ENCODE peak calls at places on chromosome 4, in seven cellular contexts. Q, B, I, V, C, D and G are unnamed samples.

GRCh38 chr4:147799986-147800555 is 68.2 kb downstream of the ARHGAP10 start:
- DNase-seq in Q (no peak), B (no peak), I (no peak), V (no peak), C (no peak), D (no peak), G (peak; percentile 66)

GRCh38 chr4:40912455-40913055 is 162.8 kb downstream of the NSUN7 start:
- DNase-seq in Q (no peak), B (no peak), I (peak; percentile 71), V (no peak), C (no peak), D (peak; percentile 76), G (peak; percentile 60)

GRCh38 chr4:110096406-110096805 is 102.0 kb downstream of the ELOVL6 start:
- DNase-seq in Q (no peak), B (no peak), I (no peak), V (no peak), C (no peak), D (no peak), G (no peak)

GRCh38 chr4:7206856-7207567 is 14.7 kb downstream of the SORCS2 start:
- DNase-seq in Q (peak; percentile 39), B (no peak), I (peak; percentile 90), V (peak; percentile 68), C (peak; percentile 60), D (no peak), G (peak; percentile 84)

GRCh38 chr4:147943159-147943638 is 211.3 kb downstream of the ARHGAP10 start:
- DNase-seq in Q (no peak), B (no peak), I (no peak), V (no peak), C (no peak), D (no peak), G (no peak)

GRCh38 chr4:105280338-105280809 is 133.7 kb downstream of the TET2 start:
- DNase-seq in Q (no peak), B (no peak), I (peak; percentile 97), V (no peak), C (no peak), D (no peak), G (peak; percentile 18)

GRCh38 chr4:1039493-1040343 is 28.3 kb downstream of the FGFRL1 start:
- DNase-seq in Q (no peak), B (no peak), I (peak; percentile 32), V (peak; percentile 39), C (no peak), D (peak; percentile 37), G (peak; percentile 56)

GRCh38 chr4:77043507-77044131 is 32.2 kb downstream of the CCNI start:
- DNase-seq in Q (no peak), B (no peak), I (peak; percentile 42), V (no peak), C (no peak), D (peak; percentile 90), G (peak; percentile 37)

GRCh38 chr4:3781193-3781886 is 15.2 kb downstream of the ADRA2C start:
- DNase-seq in Q (no peak), B (no peak), I (no peak), V (peak; percentile 71), C (no peak), D (no peak), G (no peak)

GRCh38 chr4:67019670-67020069 is 525.6 kb downstream of the CENPC start:
- DNase-seq in Q (no peak), B (no peak), I (no peak), V (no peak), C (no peak), D (no peak), G (peak; percentile 64)

GRCh38 chr4:139764686-139765085 is 99.1 kb downstream of the MGST2 start:
- DNase-seq in Q (no peak), B (no peak), I (no peak), V (no peak), C (no peak), D (no peak), G (no peak)

GRCh38 chr4:69831646-69832325 is 28.2 kb downstream of the SULT1E1 start:
- DNase-seq in Q (no peak), B (no peak), I (no peak), V (peak; percentile 8), C (no peak), D (peak; percentile 13), G (no peak)

GRCh38 chr4:80259012-80259411 is 7.5 kb upstream of the FGF5 start:
- DNase-seq in Q (no peak), B (no peak), I (no peak), V (no peak), C (no peak), D (no peak), G (no peak)

GRCh38 chr4:14729605-14730004 is 272.7 kb upstream of the CPEB2 start:
- DNase-seq in Q (no peak), B (no peak), I (no peak), V (no peak), C (no peak), D (no peak), G (no peak)

GRCh38 chr4:128006592-128006991 is 41.4 kb downstream of the ABHD18 start:
- DNase-seq in Q (no peak), B (no peak), I (peak; percentile 63), V (no peak), C (no peak), D (peak; percentile 36), G (peak; percentile 9)

GRCh38 chr4:55435136-55435535 is 39.4 kb downstream of the TMEM165 start:
- DNase-seq in Q (no peak), B (no peak), I (peak; percentile 48), V (peak; percentile 25), C (no peak), D (peak; percentile 75), G (peak; percentile 34)

GRCh38 chr4:107997001-107997788 is 7.5 kb downstream of the HADH start:
- DNase-seq in Q (no peak), B (no peak), I (peak; percentile 81), V (no peak), C (no peak), D (no peak), G (peak; percentile 98)

GRCh38 chr4:147626903-147627302 is 9.7 kb downstream of the TMEM184C start:
- DNase-seq in Q (no peak), B (no peak), I (no peak), V (peak; percentile 52), C (no peak), D (no peak), G (no peak)

GRCh38 chr4:25984796-25985195 is 70.8 kb downstream of the SMIM20 start:
- DNase-seq in Q (no peak), B (peak; percentile 19), I (no peak), V (no peak), C (no peak), D (no peak), G (no peak)

GRCh38 chr4:39587881-39588280 is 50.8 kb downstream of the SMIM14 start:
- DNase-seq in Q (no peak), B (peak; percentile 26), I (peak; percentile 90), V (no peak), C (no peak), D (no peak), G (peak; percentile 69)

GRCh38 chr4:24515698-24516097 is 68.7 kb downstream of the DHX15 start:
- DNase-seq in Q (no peak), B (no peak), I (no peak), V (peak; percentile 64), C (peak; percentile 58), D (peak; percentile 33), G (no peak)

GRCh38 chr4:24516926-24517325 is 67.4 kb downstream of the DHX15 start:
- DNase-seq in Q (no peak), B (no peak), I (no peak), V (no peak), C (no peak), D (no peak), G (no peak)

GRCh38 chr4:24519649-24520048 is 64.7 kb downstream of the DHX15 start:
- DNase-seq in Q (no peak), B (no peak), I (peak; percentile 47), V (peak; percentile 79), C (no peak), D (peak; percentile 15), G (peak; percentile 40)

GRCh38 chr4:24514808-24515207 is 69.5 kb downstream of the DHX15 start:
- DNase-seq in Q (no peak), B (no peak), I (no peak), V (peak; percentile 57), C (no peak), D (peak; percentile 10), G (no peak)

GRCh38 chr4:24517676-24518075 is 66.7 kb downstream of the DHX15 start:
- DNase-seq in Q (no peak), B (no peak), I (no peak), V (peak; percentile 45), C (no peak), D (no peak), G (no peak)
- H2BK5ac ChIP-seq in Q (no peak overlapping the region), B (no peak overlapping the region), I (no peak overlapping the region), V (no peak overlapping the region), C (no peak overlapping the region), D (no peak overlapping the region), G (no peak overlapping the region)

DNA sequence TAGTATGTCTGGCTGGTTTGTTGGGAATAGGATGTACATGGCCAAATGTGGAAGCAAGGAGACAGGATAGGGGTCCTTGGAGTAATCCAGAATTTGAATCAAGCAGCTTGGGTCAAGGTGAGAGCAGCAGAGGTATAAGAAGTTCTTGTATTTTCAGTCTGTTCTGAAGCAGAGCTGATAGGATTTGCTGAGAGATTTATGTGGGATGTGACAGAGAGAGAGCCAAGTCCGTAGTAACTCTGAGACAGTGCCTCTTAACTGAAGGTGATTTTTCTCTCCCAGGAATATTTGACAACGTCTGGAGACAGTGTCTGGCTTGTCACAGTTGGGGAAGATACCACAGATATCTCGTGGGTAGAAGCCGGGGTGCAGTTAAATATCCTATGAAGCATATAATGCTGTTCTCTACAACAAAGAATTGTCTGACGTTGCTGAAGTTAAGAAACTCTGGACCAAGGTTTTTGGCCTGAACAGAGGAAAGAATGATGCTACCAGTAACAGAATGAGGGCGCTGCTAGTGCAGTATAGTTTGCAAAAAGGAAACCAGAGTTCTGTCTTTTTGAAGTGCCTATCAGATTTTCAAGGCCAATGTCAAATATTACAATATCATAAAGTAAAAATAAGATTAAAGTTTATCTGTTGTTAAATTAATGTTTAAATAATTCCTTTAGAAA is 184.0 kb downstream of the ARHGAP24 start:
- DNase-seq in Q (no peak), B (no peak), I (no peak), V (no peak), C (no peak), D (no peak), G (no peak)
- H4K8ac ChIP-seq in Q (no peak overlapping the region), B (no peak overlapping the region), I (no peak overlapping the region), V (no peak overlapping the region), C (no peak overlapping the region), D (no peak overlapping the region), G (no peak overlapping the region)

GRCh38 chr4:165953181-165953580 is 80.1 kb downstream of the TLL1 start:
- DNase-seq in Q (no peak), B (no peak), I (no peak), V (no peak), C (no peak), D (no peak), G (no peak)
- H2BK5ac ChIP-seq in Q (no peak overlapping the region), B (no peak overlapping the region), I (no peak overlapping the region), V (no peak overlapping the region), C (no peak overlapping the region), D (no peak overlapping the region), G (no peak overlapping the region)

GRCh38 chr4:103948244-103949018 is 228.6 kb upstream of the TACR3 start:
- DNase-seq in Q (no peak), B (peak; percentile 48), I (no peak), V (peak; percentile 32), C (peak; percentile 68), D (peak; percentile 73), G (no peak)

DNA sequence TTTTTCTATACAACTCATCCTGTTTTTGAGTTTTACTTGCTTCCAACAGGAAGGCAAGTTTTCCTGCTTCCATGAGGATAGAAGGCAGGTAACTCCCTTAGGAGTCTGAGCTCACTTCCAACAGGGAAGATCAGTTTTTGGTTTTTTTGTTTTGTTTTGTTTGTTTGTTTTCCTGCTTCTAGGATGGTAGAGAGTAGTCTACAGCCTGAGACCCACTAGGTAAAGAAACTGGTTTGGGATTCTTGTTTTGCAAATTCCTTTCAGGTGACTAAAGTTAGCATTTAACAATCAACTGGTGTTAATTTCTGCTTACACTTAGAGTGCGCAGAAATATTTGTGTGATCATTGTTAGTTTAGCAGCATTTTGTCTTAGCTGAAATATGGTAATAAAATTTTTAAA is 227.8 kb upstream of the TACR3 start:
- DNase-seq in Q (no peak), B (no peak), I (no peak), V (peak; percentile 74), C (no peak), D (peak; percentile 47), G (no peak)
- H4K8ac ChIP-seq in Q (no peak overlapping the region), B (no peak overlapping the region), I (no peak overlapping the region), V (no peak overlapping the region), C (no peak overlapping the region), D (no peak overlapping the region), G (no peak overlapping the region)